ENCODE peak calls at places on chromosomes 11 and 22, in nine cellular contexts. N is lower lobe of right lung; B is PC-9; A is AG04450; E is lung; R is A673; X is MM.1S; Y is CD4-positive, alpha-beta T cell; G is H9. V is an unnamed sample. For H3K9me3, the result is how much of the 10 kb centered on the place peaks cover.

GRCh38 chr11:95145430-95146063 is 55.9 kb downstream of the ENDOD1 start:
- DNase-seq in N (no peak), B (no peak), A (no peak), E (no peak), R (no peak), X (peak), Y (no peak), G (no peak), V (no peak)

GRCh38 chr22:35258144-35258988 is 1.1 kb downstream of the HMGXB4 start:
- DNase-seq in N (no peak), B (no peak), A (no peak), E (no peak), R (peak), X (peak), Y (no peak), G (peak), V (peak)

GRCh38 chr22:20972014-20972797 is 5.2 kb downstream of the AIFM3 start:
- DNase-seq in N (no peak), B (peak), A (no peak), E (no peak), R (no peak), X (no peak), Y (no peak), G (no peak), V (no peak)

GRCh38 chr11:69539416-69540117 is 58.1 kb downstream of the LINC01488 start:
- DNase-seq in N (peak), B (peak), A (no peak), E (peak), R (no peak), X (no peak), Y (no peak), G (no peak), V (peak)

GRCh38 chr11:70141490-70142014 is 61.5 kb upstream of the FADD start:
- DNase-seq in N (no peak), B (no peak), A (no peak), E (no peak), R (peak), X (no peak), Y (no peak), G (no peak), V (no peak)

GRCh38 chr11:133996671-133997070 is 39.9 kb upstream of the IGSF9B start:
- DNase-seq in N (no peak), B (no peak), A (no peak), E (no peak), R (no peak), X (no peak), Y (no peak), G (no peak), V (no peak)

GRCh38 chr11:84714316-84714780 is 912.8 kb downstream of the DLG2 start:
- DNase-seq in N (peak), B (peak), A (no peak), E (no peak), R (peak), X (peak), Y (no peak), G (peak), V (no peak)

GRCh38 chr11:111429066-111429506 is 50.0 kb upstream of the POU2AF1 start:
- DNase-seq in N (no peak), B (peak), A (no peak), E (peak), R (peak), X (peak), Y (peak), G (peak), V (peak)

GRCh38 chr11:46906596-46906995 is 11.8 kb downstream of the LRP4 start:
- DNase-seq in N (no peak), B (no peak), A (no peak), E (no peak), R (no peak), X (no peak), Y (no peak), G (peak), V (no peak)

GRCh38 chr22:36377022-36377631 is 10.6 kb downstream of the MYH9 start:
- DNase-seq in N (no peak), B (no peak), A (no peak), E (no peak), R (no peak), X (peak), Y (peak), G (no peak), V (no peak)

GRCh38 chr11:102685311-102685710 is 20.3 kb downstream of the MMP27 start:
- DNase-seq in N (no peak), B (no peak), A (no peak), E (no peak), R (no peak), X (no peak), Y (no peak), G (no peak), V (no peak)

GRCh38 chr11:12602421-12602820 is 71.8 kb upstream of the TEAD1 start:
- DNase-seq in N (no peak), B (no peak), A (no peak), E (no peak), R (peak), X (no peak), Y (no peak), G (no peak), V (no peak)

GRCh38 chr11:123578778-123579481 is 75.5 kb downstream of the SCN3B start:
- DNase-seq in N (no peak), B (no peak), A (no peak), E (no peak), R (no peak), X (no peak), Y (no peak), G (no peak), V (no peak)
- H3K27ac ChIP-seq in N (no peak), B (no peak), A (no peak), E (no peak), R (no peak), X (no peak), Y (no peak), G (no peak), V (no peak)

GRCh38 chr11:24509114-24509513 is 12.3 kb downstream of the LUZP2 start:
- DNase-seq in N (no peak), B (no peak), A (no peak), E (no peak), R (peak), X (peak), Y (no peak), G (no peak), V (no peak)
- TF ChIP-seq CTCF in N (no peak), B (no peak), A (peak), E (no peak), R (peak), X (peak), Y (no peak), G (no peak), V (no peak)

DNA sequence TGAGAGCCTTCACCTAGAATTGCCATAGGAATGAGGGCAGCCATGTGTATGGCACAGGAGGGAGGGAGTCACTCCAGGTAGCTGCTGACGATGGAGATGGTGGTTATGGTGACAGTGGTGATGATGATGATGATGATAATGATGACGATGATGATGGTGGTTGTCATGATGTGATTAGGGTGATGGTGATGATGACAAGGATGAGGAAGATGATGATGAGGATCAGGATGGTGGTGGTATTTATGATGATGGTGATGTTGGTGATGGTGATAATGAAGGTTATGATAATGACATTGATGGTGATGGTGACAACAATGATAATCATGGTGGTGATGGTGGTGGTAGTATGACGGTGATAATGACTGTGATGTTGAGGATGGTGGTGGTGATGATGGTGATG is 1130.5 kb downstream of the BRD1 start:
- DNase-seq in N (no peak), B (no peak), A (no peak), E (no peak), R (no peak), X (no peak), Y (no peak), G (no peak), V (no peak)
- H3K9me3 ChIP-seq in N (under half), B (under half), A (half or more), E (under half), R (under half), X (under half), Y (under half), G (under half), V (under half)

GRCh38 chr11:64306563-64306875 is 1.2 kb downstream of the ESRRA start:
- DNase-seq in N (no peak), B (no peak), A (no peak), E (no peak), R (no peak), X (no peak), Y (no peak), G (no peak), V (no peak)

GRCh38 chr11:64305075-64305690 is at the start of gene ESRRA:
- DNase-seq in N (peak), B (peak), A (peak), E (peak), R (peak), X (peak), Y (peak), G (peak), V (peak)

GRCh38 chr11:64304316-64305072 is 830 bp upstream of the ESRRA start:
- DNase-seq in N (peak), B (peak), A (peak), E (peak), R (peak), X (peak), Y (peak), G (peak), V (peak)

GRCh38 chr11:64305691-64306562 is 603 bp downstream of the ESRRA start:
- DNase-seq in N (peak), B (peak), A (no peak), E (peak), R (peak), X (peak), Y (peak), G (peak), V (peak)

GRCh38 chr11:64306876-64307622 is 1.7 kb downstream of the ESRRA start:
- DNase-seq in N (peak), B (no peak), A (no peak), E (peak), R (no peak), X (no peak), Y (no peak), G (no peak), V (no peak)
- H3K27ac ChIP-seq in N (peak), B (peak), A (no peak), E (peak), R (peak), X (peak), Y (peak), G (no peak), V (peak)

GRCh38 chr11:87035976-87036583 is 1.7 kb upstream of the TMEM135 start:
- DNase-seq in N (no peak), B (peak), A (no peak), E (no peak), R (no peak), X (no peak), Y (no peak), G (no peak), V (no peak)

GRCh38 chr11:87036756-87037449 is 831 bp upstream of the TMEM135 start:
- DNase-seq in N (no peak), B (no peak), A (no peak), E (no peak), R (no peak), X (no peak), Y (peak), G (no peak), V (peak)

GRCh38 chr11:87038235-87038960 is 664 bp downstream of the TMEM135 start:
- DNase-seq in N (no peak), B (no peak), A (no peak), E (no peak), R (no peak), X (no peak), Y (no peak), G (no peak), V (no peak)

GRCh38 chr11:87039371-87039770 is 1.6 kb downstream of the TMEM135 start:
- DNase-seq in N (no peak), B (no peak), A (no peak), E (no peak), R (no peak), X (no peak), Y (no peak), G (no peak), V (peak)

GRCh38 chr11:87037450-87038234 is at the start of gene TMEM135:
- DNase-seq in N (peak), B (peak), A (peak), E (peak), R (peak), X (peak), Y (peak), G (peak), V (peak)
- TF ChIP-seq CTCF in N (peak), B (no peak), A (no peak), E (no peak), R (no peak), X (no peak), Y (no peak), G (no peak), V (no peak)

GRCh38 chr22:48842583-48842945 is 985.1 kb downstream of the BRD1 start:
- DNase-seq in N (no peak), B (no peak), A (no peak), E (no peak), R (no peak), X (peak), Y (no peak), G (no peak), V (no peak)
- H3K9me3 ChIP-seq in N (under half), B (under half), A (half or more), E (under half), R (under half), X (under half), Y (under half), G (under half), V (under half)

GRCh38 chr11:68270334-68271022 is 1.3 kb downstream of the C11orf24 start:
- DNase-seq in N (no peak), B (no peak), A (no peak), E (no peak), R (no peak), X (no peak), Y (no peak), G (no peak), V (no peak)
- H3K27ac ChIP-seq in N (peak), B (peak), A (peak), E (peak), R (peak), X (peak), Y (no peak), G (no peak), V (peak)

V was measured in tibial nerve.